ENCODE peak calls at places on chromosomes 2 and 18, in eight cellular contexts. G is A549; A is GM23248; T is transverse colon; L is WERI-Rb-1; U is CD8-positive, alpha-beta memory T cell; F is Caco-2; V is psoas muscle. I is an unnamed sample. For H3K9me3, the result is how much of the 10 kb centered on the place peaks cover.

GRCh38 chr2:159933727-159934049 is 128.7 kb downstream of the PLA2R1 start:
- DNase-seq in G (no peak), A (no peak), T (no peak), L (no peak), U (no peak), F (no peak), V (no peak), I (no peak)

GRCh38 chr18:55385770-55386169 is 202.2 kb downstream of the TCF4 start:
- DNase-seq in G (no peak), A (no peak), T (no peak), L (no peak), U (no peak), F (no peak), V (no peak), I (no peak)

GRCh38 chr2:172928754-172929153 is 146.9 kb upstream of the MAP3K20 start:
- DNase-seq in G (no peak), A (peak), T (no peak), L (no peak), U (no peak), F (no peak), V (no peak), I (no peak)

GRCh38 chr2:12440731-12441130 is 276.0 kb upstream of the TRIB2 start:
- DNase-seq in G (no peak), A (no peak), T (no peak), L (no peak), U (no peak), F (no peak), V (no peak), I (no peak)

GRCh38 chr2:205680067-205680466 is 2.2 kb upstream of the NRP2 start:
- DNase-seq in G (peak), A (peak), T (peak), L (peak), U (no peak), F (peak), V (no peak), I (no peak)

GRCh38 chr18:10230072-10230471 is 224.4 kb upstream of the APCDD1 start:
- DNase-seq in G (peak), A (peak), T (no peak), L (peak), U (no peak), F (no peak), V (no peak), I (no peak)

GRCh38 chr2:202932425-202933138 is 20.5 kb downstream of the CARF start:
- DNase-seq in G (no peak), A (peak), T (no peak), L (no peak), U (no peak), F (peak), V (no peak), I (no peak)

GRCh38 chr2:236378851-236379250 is 114.6 kb upstream of the ASB18 start:
- DNase-seq in G (no peak), A (no peak), T (no peak), L (no peak), U (no peak), F (no peak), V (no peak), I (no peak)

GRCh38 chr2:95531254-95531771 is 46.8 kb upstream of the TRIM43B start:
- DNase-seq in G (no peak), A (peak), T (no peak), L (no peak), U (no peak), F (no peak), V (no peak), I (no peak)

GRCh38 chr2:65071499-65072180 is 15.4 kb downstream of the CEP68 start:
- DNase-seq in G (peak), A (peak), T (no peak), L (no peak), U (no peak), F (peak), V (no peak), I (no peak)

GRCh38 chr2:207676827-207677354 is 34.5 kb upstream of the CCNYL1 start:
- DNase-seq in G (peak), A (peak), T (no peak), L (no peak), U (no peak), F (peak), V (no peak), I (no peak)

GRCh38 chr2:65142515-65142914 is 12.6 kb upstream of the RAB1A start:
- DNase-seq in G (peak), A (peak), T (no peak), L (no peak), U (no peak), F (no peak), V (no peak), I (no peak)

GRCh38 chr2:190717764-190718651 is 69.1 kb downstream of the NAB1 start:
- DNase-seq in G (no peak), A (no peak), T (no peak), L (no peak), U (no peak), F (peak), V (no peak), I (no peak)

GRCh38 chr2:240168546-240169361 is 28.3 kb upstream of the OTOS start:
- DNase-seq in G (no peak), A (no peak), T (no peak), L (no peak), U (no peak), F (no peak), V (no peak), I (no peak)

GRCh38 chr2:18117592-18117991 is 239.1 kb downstream of the KCNS3 start:
- DNase-seq in G (peak), A (peak), T (peak), L (peak), U (no peak), F (peak), V (no peak), I (no peak)

GRCh38 chr18:26017929-26018328 is 72.5 kb downstream of the SS18 start:
- DNase-seq in G (peak), A (peak), T (no peak), L (no peak), U (no peak), F (no peak), V (no peak), I (no peak)

GRCh38 chr18:9665311-9665710 is 42.8 kb upstream of the RAB31 start:
- DNase-seq in G (no peak), A (no peak), T (no peak), L (no peak), U (no peak), F (peak), V (no peak), I (no peak)

GRCh38 chr2:150122871-150123588 is 364.4 kb downstream of the RND3 start:
- DNase-seq in G (peak), A (no peak), T (no peak), L (no peak), U (no peak), F (no peak), V (no peak), I (no peak)

GRCh38 chr2:117360586-117360985 is 453.9 kb upstream of the DDX18 start:
- DNase-seq in G (no peak), A (no peak), T (no peak), L (no peak), U (no peak), F (no peak), V (no peak), I (no peak)
- H3K9me3 ChIP-seq in G (under half), A (under half), T (under half), L (under half), U (under half), F (under half), V (under half), I (under half)

DNA sequence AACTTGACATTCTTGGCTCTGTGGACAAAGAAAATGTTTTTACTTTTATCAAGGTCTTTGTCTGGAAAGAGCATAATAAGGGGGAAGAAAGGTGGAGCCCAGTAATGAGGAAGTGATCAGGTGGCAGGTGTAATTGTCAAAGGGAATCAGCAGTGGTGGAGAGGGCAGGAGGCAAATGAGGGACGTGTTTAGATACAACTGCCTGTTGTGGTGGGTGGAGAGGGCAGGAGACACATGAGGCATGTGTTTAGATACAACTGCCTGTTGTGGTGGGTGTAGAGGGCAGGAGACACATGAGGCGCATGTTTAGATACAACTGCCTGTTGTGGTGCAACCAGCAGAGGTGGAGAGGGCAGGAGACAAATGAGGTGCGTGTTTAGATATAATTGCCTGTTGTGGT is 173.0 kb downstream of the ANKRD30B start:
- DNase-seq in G (no peak), A (no peak), T (peak), L (no peak), U (no peak), F (no peak), V (no peak), I (no peak)
- H3K9me3 ChIP-seq in G (under half), A (under half), T (under half), L (under half), U (under half), F (under half), V (under half), I (under half)

DNA sequence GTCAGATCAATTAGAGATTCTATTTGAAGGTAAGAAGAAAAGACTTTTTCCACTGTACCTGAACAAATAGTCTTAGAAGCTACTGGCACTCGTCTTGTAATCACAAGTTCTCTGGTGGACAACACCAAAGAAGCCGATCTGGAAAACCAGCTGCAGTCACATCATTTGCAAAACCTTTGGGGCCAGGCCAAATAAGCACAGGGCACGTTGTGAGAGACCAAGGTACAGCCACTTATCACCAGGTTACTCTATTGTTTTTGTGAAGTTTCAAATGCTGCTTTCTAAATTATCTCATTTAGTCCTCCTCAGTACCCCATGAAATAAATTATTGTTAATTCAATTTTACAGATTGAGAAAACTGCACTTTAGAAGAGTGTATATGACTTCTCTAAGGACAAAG is 18.5 kb downstream of the ROCK1 start:
- DNase-seq in G (no peak), A (no peak), T (no peak), L (no peak), U (no peak), F (no peak), V (no peak), I (no peak)
- H3K9me3 ChIP-seq in G (under half), A (under half), T (under half), L (under half), U (under half), F (under half), V (under half), I (under half)

DNA sequence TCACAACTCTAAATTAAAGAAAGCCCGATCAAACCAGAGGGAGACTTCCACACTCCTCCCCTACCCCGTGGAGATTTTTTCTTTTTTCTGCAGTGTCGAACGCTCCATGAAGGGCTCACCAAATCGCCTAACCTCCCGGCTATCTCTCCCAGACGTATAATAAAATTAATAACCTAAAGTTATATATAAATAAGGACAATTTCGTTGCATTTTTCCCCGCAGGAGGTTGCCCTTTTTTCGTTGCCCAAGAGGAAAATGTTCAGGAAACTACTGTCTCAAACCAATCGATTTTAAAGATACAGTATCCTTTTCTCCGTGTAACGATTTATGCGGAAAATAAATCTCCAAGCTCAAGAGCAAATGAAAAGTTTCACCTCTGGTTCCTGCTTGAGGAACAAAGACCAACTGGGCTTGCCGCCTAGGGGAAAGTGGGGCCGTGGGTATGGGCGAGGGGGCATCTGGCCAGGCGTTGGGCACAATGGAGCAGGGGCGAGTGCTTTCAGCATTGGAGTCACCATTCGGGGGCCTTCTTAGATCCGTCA is 2.2 kb downstream of the EVX2 start:
- DNase-seq in G (no peak), A (no peak), T (no peak), L (no peak), U (no peak), F (no peak), V (no peak), I (no peak)
- H3K9me3 ChIP-seq in G (under half), A (under half), T (under half), L (under half), U (under half), F (under half), V (under half), I (under half)

GRCh38 chr2:101970901-101971300 is 20.9 kb upstream of the IL1R2 start:
- DNase-seq in G (no peak), A (no peak), T (no peak), L (no peak), U (no peak), F (no peak), V (no peak), I (no peak)
- H3K9me3 ChIP-seq in G (under half), A (under half), T (under half), L (under half), U (under half), F (under half), V (under half), I (under half)

DNA sequence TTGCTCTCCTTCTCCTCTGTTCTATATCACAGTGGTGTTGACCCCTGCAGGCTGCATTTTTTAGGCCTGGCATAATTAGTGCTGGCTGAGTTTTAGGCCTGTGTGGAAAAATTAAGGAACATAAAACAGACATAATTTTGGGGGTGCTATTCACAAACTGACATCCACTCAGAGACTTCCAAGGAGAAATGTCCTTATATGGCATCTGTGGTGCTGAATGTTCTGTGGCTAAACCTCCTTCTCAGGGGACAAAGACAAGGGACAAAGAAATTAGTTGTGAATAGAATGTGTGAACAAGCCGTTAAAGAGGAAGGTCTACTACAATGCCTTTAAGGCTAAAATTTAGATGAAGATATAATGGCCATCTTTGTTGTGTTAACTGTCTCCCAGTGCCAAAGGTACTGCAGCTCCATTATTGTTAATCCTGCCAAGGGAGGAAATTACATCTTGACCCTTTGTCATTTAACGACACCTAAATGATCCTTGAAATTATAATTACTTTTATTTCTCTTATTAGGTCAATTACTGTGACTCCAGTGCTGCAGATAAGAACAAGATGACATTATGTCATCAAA is 870.0 kb upstream of the CHAC2 start:
- DNase-seq in G (no peak), A (no peak), T (no peak), L (no peak), U (no peak), F (no peak), V (no peak), I (no peak)
- H3K9me3 ChIP-seq in G (under half), A (under half), T (under half), L (under half), U (under half), F (under half), V (under half), I (under half)

DNA sequence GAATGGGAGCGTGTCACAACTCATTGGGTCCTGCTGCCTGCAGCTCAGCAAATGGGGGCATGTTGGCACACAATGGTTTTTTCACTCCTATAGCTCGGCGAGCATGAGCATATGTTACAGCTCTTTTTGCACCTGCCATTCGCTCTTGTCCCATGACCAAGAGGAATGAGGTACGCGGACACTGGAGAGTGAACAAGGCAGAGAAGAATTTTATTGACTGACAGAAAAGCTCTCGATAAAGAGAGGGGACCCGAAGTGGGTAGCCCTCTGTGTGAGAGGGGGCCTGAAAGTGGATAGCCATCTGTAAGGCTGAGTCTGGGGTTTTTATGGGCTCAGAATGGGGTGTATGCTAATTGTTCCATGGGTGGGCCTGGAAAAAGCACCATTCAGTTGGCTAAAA is 5.5 kb downstream of the ACYP2 start:
- DNase-seq in G (no peak), A (no peak), T (no peak), L (no peak), U (no peak), F (no peak), V (no peak), I (no peak)
- H3K9me3 ChIP-seq in G (under half), A (under half), T (under half), L (under half), U (under half), F (under half), V (under half), I (under half)

DNA sequence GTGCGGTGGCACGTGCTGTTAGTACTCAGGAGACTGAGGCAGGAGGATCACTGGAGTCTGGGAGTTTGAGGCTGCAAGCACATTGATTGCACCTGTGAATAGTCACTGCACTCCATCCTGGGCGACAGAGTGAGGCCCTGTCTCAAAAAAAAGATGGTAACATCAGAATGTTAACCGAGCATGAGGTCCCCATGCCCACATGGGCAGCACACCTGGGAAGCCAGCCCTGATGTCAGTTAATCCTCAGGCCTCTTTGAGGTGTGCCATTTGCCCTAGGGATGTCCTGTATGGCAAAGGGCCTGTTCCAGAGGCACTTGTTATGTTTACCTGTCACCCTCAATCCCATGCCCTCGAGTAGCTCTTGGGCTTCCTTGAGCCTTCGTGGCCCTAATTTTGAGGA is 16.6 kb downstream of the RBFA start:
- DNase-seq in G (no peak), A (no peak), T (no peak), L (no peak), U (no peak), F (no peak), V (no peak), I (no peak)
- H3K9me3 ChIP-seq in G (under half), A (under half), T (under half), L (under half), U (under half), F (under half), V (under half), I (under half)

DNA sequence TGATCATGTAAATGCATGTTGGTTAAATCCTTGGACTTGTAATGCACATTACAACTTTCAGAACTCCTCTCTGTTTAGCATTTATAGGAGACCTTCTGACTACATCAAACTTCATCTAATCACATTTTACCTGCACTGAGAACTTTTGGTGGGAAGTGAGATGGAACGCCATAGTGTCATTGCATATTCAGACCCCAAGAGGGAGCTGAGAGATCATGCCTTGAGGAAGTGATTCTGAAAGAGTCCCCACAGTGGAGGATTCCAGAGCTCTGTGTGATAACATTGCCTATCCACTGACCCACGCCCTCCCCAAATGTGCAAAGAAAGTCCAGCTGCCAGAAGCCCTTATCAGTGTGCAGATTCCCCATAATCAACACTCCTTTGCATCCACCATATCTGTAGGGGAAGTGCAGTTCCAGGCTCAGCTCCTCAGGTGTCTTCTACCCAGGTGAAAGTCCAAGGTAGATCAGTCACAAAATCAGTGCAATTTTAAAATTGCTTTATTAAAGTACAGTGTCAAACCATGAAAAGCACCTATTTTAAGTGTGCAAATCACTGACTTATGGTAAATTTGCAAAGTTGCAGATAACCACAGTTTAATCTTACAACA is 212.4 kb downstream of the RPIA start:
- DNase-seq in G (peak), A (peak), T (no peak), L (peak), U (no peak), F (peak), V (no peak), I (no peak)
- H3K9me3 ChIP-seq in G (under half), A (under half), T (under half), L (under half), U (under half), F (under half), V (under half), I (under half)

I was measured in tibial nerve.